ENCODE peak calls at places on chromosomes 2 and 18, in ten cellular contexts. W is naive thymus-derived CD8-positive, alpha-beta T cell; X is Kasumi-1; A is astrocyte of the hippocampus; M is IMR-90; F is adrenal gland; J is pancreas; Z is activated naive CD8-positive, alpha-beta T cell treated with anti-CD3 and anti-CD28 coated beads, Interleukin-2, amount 10 ng/mL, durations not matched to agents 7 days and 5 days; O is WERI-Rb-1; G is globus pallidus. T is an unnamed sample.

GRCh38 chr18:6161549-6161948 is 253.2 kb downstream of the L3MBTL4 start:
- DNase-seq in A (no peak), F (no peak), X (no peak), J (no peak), W (no peak), O (no peak), Z (no peak), M (no peak), G (no peak), T (no peak)

GRCh38 chr2:71696381-71696780 is 243.0 kb downstream of the DYSF start:
- DNase-seq in X (no peak), A (no peak), F (no peak), O (no peak), J (no peak), G (no peak), Z (no peak), W (no peak), M (no peak), T (peak)

GRCh38 chr18:62389761-62390481 is 64.8 kb downstream of the TNFRSF11A start:
- DNase-seq in X (no peak), M (no peak), O (no peak), A (no peak), W (no peak), Z (no peak), G (no peak), F (no peak), J (no peak), T (no peak)

GRCh38 chr2:137838255-137839092 is 125.8 kb upstream of the HNMT start:
- DNase-seq in W (no peak), A (peak), X (peak), Z (no peak), F (peak), O (no peak), G (peak), M (peak), J (no peak), T (no peak)

GRCh38 chr2:149037851-149038250 is 648 bp upstream of the LYPD6B start:
- DNase-seq in F (no peak), G (no peak), A (no peak), J (peak), O (peak), W (no peak), X (no peak), M (no peak), Z (no peak), T (no peak)

GRCh38 chr2:63056309-63057065 is 5.9 kb downstream of the OTX1 start:
- DNase-seq in J (no peak), M (no peak), A (peak), F (no peak), X (peak), Z (peak), W (no peak), O (peak), G (no peak), T (no peak)

GRCh38 chr2:72130671-72131360 is 16.8 kb downstream of the CYP26B1 start:
- DNase-seq in X (no peak), W (no peak), J (no peak), Z (no peak), M (no peak), A (peak), O (peak), F (no peak), G (no peak), T (peak)

GRCh38 chr2:179338681-179339080 is 74.0 kb upstream of the SESTD1 start:
- DNase-seq in X (no peak), W (no peak), M (peak), J (no peak), F (no peak), O (no peak), A (no peak), Z (no peak), G (no peak), T (no peak)

GRCh38 chr2:23386422-23387220 is 1.6 kb downstream of the KLHL29 start:
- DNase-seq in Z (peak), W (no peak), G (no peak), M (no peak), J (no peak), F (peak), A (peak), X (no peak), O (peak), T (no peak)

GRCh38 chr2:236344446-236344845 is 80.2 kb upstream of the ASB18 start:
- DNase-seq in G (no peak), Z (no peak), M (no peak), O (no peak), X (no peak), F (no peak), W (no peak), A (no peak), J (no peak), T (no peak)

GRCh38 chr18:62523631-62524442 is 1.0 kb downstream of the ZCCHC2 start:
- DNase-seq in O (peak), J (peak), W (peak), F (peak), A (peak), G (peak), M (peak), X (peak), Z (peak), T (peak)

GRCh38 chr2:177784449-177784845 is 288.1 kb downstream of the PDE11A start:
- DNase-seq in F (peak), X (no peak), O (no peak), W (no peak), A (peak), Z (no peak), J (no peak), G (no peak), M (peak), T (no peak)

GRCh38 chr18:22831441-22831904 is 101.7 kb upstream of the RBBP8 start:
- DNase-seq in O (no peak), X (peak), Z (no peak), F (no peak), W (no peak), J (no peak), G (no peak), A (peak), M (peak), T (no peak)

GRCh38 chr2:208172125-208172524 is 8.7 kb upstream of the CRYGA start:
- DNase-seq in A (no peak), M (no peak), G (no peak), F (peak), X (peak), Z (no peak), W (no peak), J (no peak), O (no peak), T (no peak)

GRCh38 chr18:3236470-3236869 is 11.1 kb upstream of the MYL12A start:
- DNase-seq in J (no peak), F (no peak), M (no peak), Z (no peak), X (no peak), O (no peak), W (no peak), A (no peak), G (no peak), T (no peak)

GRCh38 chr2:240568678-240569522 is 616 bp downstream of the RNPEPL1 start:
- DNase-seq in O (peak), J (peak), F (peak), X (peak), Z (peak), G (peak), A (peak), M (peak), W (peak), T (peak)

GRCh38 chr2:190637331-190637734 is 11.6 kb upstream of the NAB1 start:
- DNase-seq in F (no peak), Z (no peak), O (no peak), G (no peak), X (no peak), W (no peak), A (peak), J (no peak), M (peak), T (no peak)

GRCh38 chr2:69082430-69082997 is 69.5 kb downstream of the ANTXR1 start:
- DNase-seq in J (peak), Z (no peak), O (no peak), A (peak), G (no peak), X (no peak), W (no peak), M (peak), F (peak), T (no peak)

T was measured in left lung.